ENCODE peak calls at places on chromosomes 6 and 20, in four cellular contexts. H is suprapubic skin, N is HCT116, P is AG09309. A is an unnamed sample.
A peak's percentile ranks its signal among the peaks of the same experiment; 100 is the strongest.

GRCh38 chr6:37279366-37280134 is 21.6 kb upstream of the TMEM217 start:
- DNase-seq in H (no peak), N (no peak), P (peak; percentile 63), A (no peak)

GRCh38 chr6:149093643-149094042 is 223.9 kb upstream of the TAB2 start:
- DNase-seq in H (no peak), N (no peak), P (peak; percentile 35), A (no peak)

GRCh38 chr6:17938885-17939284 is 48.5 kb downstream of the KIF13A start:
- DNase-seq in H (no peak), N (no peak), P (no peak), A (peak; percentile 39)

GRCh38 chr20:24619212-24619611 is 149.8 kb downstream of the SYNDIG1 start:
- DNase-seq in H (no peak), N (no peak), P (no peak), A (no peak)

GRCh38 chr6:48959401-48960060 is 503.5 kb downstream of the MMUT start:
- DNase-seq in H (no peak), N (no peak), P (no peak), A (no peak)

GRCh38 chr6:43262000-43262779 is 18.9 kb downstream of the TTBK1 start:
- DNase-seq in H (no peak), N (no peak), P (no peak), A (no peak)

GRCh38 chr6:110352603-110353303 is 5.4 kb downstream of the METTL24 start:
- DNase-seq in H (no peak), N (no peak), P (no peak), A (peak; percentile 67)

GRCh38 chr6:6332240-6332639 is 11.8 kb upstream of the F13A1 start:
- DNase-seq in H (no peak), N (no peak), P (no peak), A (no peak)

GRCh38 chr6:140011537-140011936 is 637.1 kb upstream of the CITED2 start:
- DNase-seq in H (no peak), N (no peak), P (no peak), A (no peak)

GRCh38 chr6:140253096-140253495 is 878.6 kb upstream of the CITED2 start:
- DNase-seq in H (no peak), N (no peak), P (no peak), A (no peak)

GRCh38 chr6:35370124-35370741 is 27.9 kb downstream of the PPARD start:
- DNase-seq in H (peak; percentile 83), N (peak; percentile 73), P (peak; percentile 95), A (peak; percentile 45)

GRCh38 chr6:159695984-159696383 is 2.9 kb upstream of the SOD2 start:
- DNase-seq in H (no peak), N (no peak), P (no peak), A (no peak)

GRCh38 chr6:155955038-155955437 is 499.4 kb upstream of the NOX3 start:
- DNase-seq in H (no peak), N (no peak), P (no peak), A (no peak)

GRCh38 chr6:30238178-30238795 is 25.1 kb upstream of the TRIM26 start:
- DNase-seq in H (no peak), N (peak; percentile 27), P (no peak), A (peak; percentile 22)

GRCh38 chr6:110590821-110591351 is 114.5 kb upstream of the SLC22A16 start:
- DNase-seq in H (no peak), N (no peak), P (no peak), A (no peak)

GRCh38 chr20:8549192-8549591 is 417.1 kb downstream of the PLCB1 start:
- DNase-seq in H (no peak), N (no peak), P (no peak), A (no peak)

GRCh38 chr6:48893048-48893447 is 570.0 kb downstream of the MMUT start:
- DNase-seq in H (no peak), N (no peak), P (no peak), A (no peak)

GRCh38 chr6:106547961-106548453 is 81.3 kb downstream of the RTN4IP1 start:
- DNase-seq in H (no peak), N (no peak), P (no peak), A (no peak)

GRCh38 chr6:75334266-75335040 is 49.9 kb upstream of the TMEM30A start:
- DNase-seq in H (no peak), N (no peak), P (peak; percentile 29), A (peak; percentile 62)

GRCh38 chr20:14950633-14951032 is 613.2 kb upstream of the FLRT3 start:
- DNase-seq in H (no peak), N (no peak), P (no peak), A (no peak)

GRCh38 chr6:39840781-39841180 is 48.6 kb downstream of the DAAM2 start:
- DNase-seq in H (no peak), N (no peak), P (no peak), A (no peak)

GRCh38 chr6:132763269-132763668 is 5.6 kb upstream of the VNN2 start:
- DNase-seq in H (no peak), N (no peak), P (no peak), A (peak; percentile 30)

GRCh38 chr6:137210903-137211302 is 8.3 kb downstream of the IFNGR1 start:
- DNase-seq in H (no peak), N (no peak), P (no peak), A (no peak)

GRCh38 chr20:33647603-33648395 is 14.3 kb upstream of the C20orf144 start:
- DNase-seq in H (peak; percentile 78), N (no peak), P (peak; percentile 68), A (no peak)

GRCh38 chr6:85383042-85383441 is 66.8 kb upstream of the NT5E start:
- DNase-seq in H (no peak), N (no peak), P (no peak), A (no peak)

GRCh38 chr20:46757754-46758678 is 48.6 kb downstream of the SLC2A10 start:
- DNase-seq in H (no peak), N (peak; percentile 48), P (no peak), A (peak; percentile 60)

GRCh38 chr20:43442310-43442880 is 15.3 kb upstream of the SRSF6 start:
- DNase-seq in H (no peak), N (no peak), P (no peak), A (no peak)
- TF ChIP-seq CTCF in H (no peak), N (no peak), P (peak; percentile 17), A (no peak)

DNA sequence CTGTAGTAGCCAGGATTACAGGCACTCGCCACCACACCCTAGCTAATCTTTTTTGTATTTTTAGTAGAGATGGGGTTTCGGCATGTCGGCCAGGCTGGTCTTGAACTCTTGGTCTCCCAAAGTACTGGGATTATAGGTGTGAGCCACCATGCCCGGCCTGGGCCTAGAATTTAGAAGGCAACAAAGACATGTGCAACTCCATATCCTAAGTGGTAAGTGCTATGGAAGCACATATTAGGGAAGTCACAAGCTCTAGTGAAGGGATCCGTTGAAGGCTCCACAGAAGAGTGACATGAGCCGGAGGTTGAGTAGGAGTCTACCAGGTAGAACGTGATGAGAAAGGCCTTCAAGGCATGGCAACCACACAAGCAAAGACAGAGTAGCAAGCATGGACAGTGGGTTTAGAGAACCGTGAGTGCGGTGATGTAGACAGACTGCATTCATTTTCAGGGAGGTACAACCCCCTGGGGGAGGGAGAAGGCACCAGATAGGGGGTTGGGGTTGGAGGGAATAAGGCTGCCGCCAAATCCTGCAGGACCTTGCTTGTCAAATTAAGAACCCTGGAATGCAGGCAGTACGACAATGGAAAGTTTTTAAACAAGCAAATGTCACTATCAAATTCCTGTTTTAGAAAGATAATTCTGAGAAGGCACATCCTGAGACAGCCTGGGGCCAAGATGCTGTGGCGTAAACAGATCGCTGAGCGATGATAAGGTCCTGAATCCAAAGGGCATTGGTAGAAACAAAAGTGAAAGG is 50.2 kb downstream of the ARHGAP18 start:
- DNase-seq in H (no peak), N (no peak), P (no peak), A (no peak)
- H3K4me3 ChIP-seq in H (peak overlapping the region; percentile 11), N (no peak overlapping the region), P (no peak overlapping the region), A (no peak overlapping the region)

DNA sequence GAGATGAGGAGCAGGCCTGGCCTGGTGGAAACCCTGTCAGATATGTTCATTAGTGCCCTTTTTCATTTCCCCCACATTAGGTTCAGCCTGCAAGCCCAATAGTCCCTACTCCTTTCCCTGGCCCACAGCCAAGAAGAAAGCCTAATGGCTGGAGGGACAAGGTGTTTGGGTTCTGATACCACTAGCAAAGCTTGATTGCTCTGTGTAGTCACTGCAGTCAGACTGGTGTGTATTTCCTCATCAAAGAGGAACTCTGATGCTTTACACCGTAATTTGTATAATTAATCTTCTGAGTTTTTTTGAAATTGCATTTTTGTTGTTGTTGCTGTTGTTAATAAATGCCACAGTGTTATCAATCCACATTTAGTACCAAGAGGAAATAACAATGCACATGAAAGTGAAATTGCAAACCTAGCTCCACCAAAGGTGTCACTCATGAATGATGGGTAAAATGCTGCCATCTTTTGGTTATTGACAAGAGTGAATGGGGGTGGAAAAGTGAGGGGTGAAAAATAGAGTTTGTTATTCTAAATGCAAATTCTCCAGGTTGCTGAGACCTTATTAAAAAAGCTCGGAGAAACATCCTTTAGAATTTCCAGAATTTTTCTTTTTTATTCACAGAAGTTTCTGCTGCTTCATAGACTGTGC is 320.2 kb upstream of the POU3F2 start:
- DNase-seq in H (no peak), N (no peak), P (no peak), A (peak; percentile 14)
- TF ChIP-seq CTCF in H (no peak), N (no peak), P (no peak), A (peak; percentile 41)

GRCh38 chr6:41286544-41287346 is at the start of gene TREM1:
- DNase-seq in H (peak; percentile 68), N (no peak), P (peak; percentile 29), A (no peak)

GRCh38 chr6:41288025-41288777 is 1.7 kb upstream of the TREM1 start:
- DNase-seq in H (no peak), N (no peak), P (no peak), A (no peak)

GRCh38 chr6:41283597-41283996 is 2.9 kb downstream of the TREM1 start:
- DNase-seq in H (no peak), N (no peak), P (no peak), A (no peak)

GRCh38 chr6:41280658-41281057 is 5.8 kb downstream of the TREM1 start:
- DNase-seq in H (no peak), N (no peak), P (no peak), A (no peak)

DNA sequence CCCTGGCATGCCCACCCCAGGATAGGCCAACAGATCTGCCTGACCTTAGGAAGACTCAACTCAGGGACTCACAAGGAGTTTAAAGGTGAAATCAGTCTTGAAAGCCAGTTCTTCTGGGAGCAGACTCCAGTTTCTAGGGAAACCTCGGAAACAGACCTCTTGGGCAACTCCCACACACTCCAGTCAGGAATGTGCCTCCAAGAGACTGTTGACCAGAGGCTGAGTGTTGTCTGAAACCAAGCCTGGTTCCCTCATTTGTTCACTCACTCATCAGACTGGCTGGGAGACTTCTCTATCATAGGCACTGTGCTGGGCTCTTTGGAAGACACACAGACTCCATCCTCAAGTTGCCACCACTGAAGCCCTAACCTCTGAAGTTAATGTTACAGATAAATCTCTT is 1.8 kb downstream of the TREM1 start:
- DNase-seq in H (no peak), N (no peak), P (no peak), A (no peak)
- H3K4me3 ChIP-seq in H (no peak overlapping the region), N (no peak overlapping the region), P (no peak overlapping the region), A (no peak overlapping the region)

GRCh38 chr6:83862776-83863471 is 3.4 kb downstream of the CYB5R4 start:
- DNase-seq in H (no peak), N (no peak), P (no peak), A (no peak)

GRCh38 chr6:83854766-83855165 is 1.6 kb downstream of the RIPPLY2 start:
- DNase-seq in H (no peak), N (no peak), P (no peak), A (no peak)

GRCh38 chr6:83861077-83861476 is 1.6 kb downstream of the CYB5R4 start:
- DNase-seq in H (no peak), N (no peak), P (no peak), A (no peak)

GRCh38 chr6:83860347-83860731 is 850 bp downstream of the CYB5R4 start:
- DNase-seq in H (no peak), N (no peak), P (no peak), A (no peak)

GRCh38 chr6:83859410-83860346 is at the start of gene CYB5R4:
- DNase-seq in H (peak; percentile 97), N (peak; percentile 84), P (peak; percentile 81), A (peak; percentile 95)
- TF ChIP-seq CTCF in H (no peak), N (no peak), P (peak; percentile 58), A (peak; percentile 73)

GRCh38 chr6:116399287-116399686 is 28.5 kb downstream of the DSE start:
- DNase-seq in H (no peak), N (no peak), P (no peak), A (no peak)
- H3K4me3 ChIP-seq in H (no peak overlapping the region), N (no peak overlapping the region), P (no peak overlapping the region), A (no peak overlapping the region)

A was measured in A673.